ENCODE peak calls at places on chromosomes 2 and 18, in seven cellular contexts. One of them, this sample, is unnamed. For H3K9me2 and H3K4me1, the result is how much of the 10 kb centered on the place peaks cover.

GRCh38 chr2:9640403-9641104 is 9.8 kb upstream of the YWHAQ start:
- DNase-seq in HCT116: no peak
- DNase-seq in OCI-LY7: no peak
- DNase-seq in PC-3: no peak
- DNase-seq in MM.1S: no peak
- DNase-seq in GM23248: no peak
- DNase-seq in SK-N-SH: no peak
- DNase-seq in this sample: no peak

GRCh38 chr18:33210575-33211189 is 229.8 kb downstream of the CCDC178 start:
- DNase-seq in PC-3: peak
- DNase-seq in SK-N-SH: peak
- DNase-seq in MM.1S: peak
- DNase-seq in GM23248: peak
- DNase-seq in OCI-LY7: peak
- DNase-seq in HCT116: no peak
- DNase-seq in this sample: peak

GRCh38 chr2:201807452-201807980 is 1.2 kb downstream of the CDK15 start:
- DNase-seq in HCT116: no peak
- DNase-seq in SK-N-SH: peak
- DNase-seq in PC-3: no peak
- DNase-seq in MM.1S: no peak
- DNase-seq in GM23248: peak
- DNase-seq in OCI-LY7: no peak
- DNase-seq in this sample: peak

GRCh38 chr2:39668576-39668975 is 2.9 kb downstream of the TMEM178A start:
- DNase-seq in GM23248: no peak
- DNase-seq in HCT116: no peak
- DNase-seq in MM.1S: no peak
- DNase-seq in PC-3: no peak
- DNase-seq in SK-N-SH: no peak
- DNase-seq in OCI-LY7: no peak
- DNase-seq in this sample: no peak

GRCh38 chr2:133377021-133377481 is 191.2 kb downstream of the NCKAP5 start:
- DNase-seq in SK-N-SH: no peak
- DNase-seq in MM.1S: no peak
- DNase-seq in PC-3: no peak
- DNase-seq in GM23248: peak
- DNase-seq in HCT116: no peak
- DNase-seq in OCI-LY7: no peak
- DNase-seq in this sample: no peak

GRCh38 chr2:210727549-210727948 is 171.2 kb downstream of the CPS1 start:
- DNase-seq in SK-N-SH: no peak
- DNase-seq in GM23248: no peak
- DNase-seq in HCT116: no peak
- DNase-seq in OCI-LY7: no peak
- DNase-seq in MM.1S: peak
- DNase-seq in PC-3: no peak
- DNase-seq in this sample: no peak

GRCh38 chr2:223725494-223725893 is 111.9 kb downstream of the AP1S3 start:
- DNase-seq in HCT116: peak
- DNase-seq in PC-3: peak
- DNase-seq in OCI-LY7: no peak
- DNase-seq in SK-N-SH: peak
- DNase-seq in MM.1S: no peak
- DNase-seq in GM23248: peak
- DNase-seq in this sample: peak

GRCh38 chr18:26574958-26575864 is 26.9 kb upstream of the KCTD1 start:
- DNase-seq in HCT116: no peak
- DNase-seq in SK-N-SH: peak
- DNase-seq in GM23248: peak
- DNase-seq in OCI-LY7: no peak
- DNase-seq in PC-3: peak
- DNase-seq in MM.1S: peak
- DNase-seq in this sample: peak

GRCh38 chr2:61536086-61536722 is 2.0 kb downstream of the XPO1 start:
- DNase-seq in SK-N-SH: peak
- DNase-seq in GM23248: peak
- DNase-seq in OCI-LY7: peak
- DNase-seq in PC-3: peak
- DNase-seq in MM.1S: peak
- DNase-seq in HCT116: no peak
- DNase-seq in this sample: peak
- TF ChIP-seq EZH2phosphoT487 in SK-N-SH: no peak
- TF ChIP-seq EZH2phosphoT487 in GM23248: no peak
- TF ChIP-seq EZH2phosphoT487 in OCI-LY7: no peak
- TF ChIP-seq EZH2phosphoT487 in PC-3: no peak
- TF ChIP-seq EZH2phosphoT487 in MM.1S: no peak
- TF ChIP-seq EZH2phosphoT487 in HCT116: no peak
- TF ChIP-seq EZH2phosphoT487 in this sample: no peak

GRCh38 chr2:7987992-7988391 is 693.9 kb upstream of the ID2 start:
- DNase-seq in MM.1S: no peak
- DNase-seq in HCT116: no peak
- DNase-seq in PC-3: no peak
- DNase-seq in GM23248: no peak
- DNase-seq in SK-N-SH: no peak
- DNase-seq in OCI-LY7: no peak
- DNase-seq in this sample: no peak
- H3K9me2 ChIP-seq in MM.1S: under half
- H3K9me2 ChIP-seq in HCT116: under half
- H3K9me2 ChIP-seq in PC-3: under half
- H3K9me2 ChIP-seq in GM23248: under half
- H3K9me2 ChIP-seq in SK-N-SH: under half
- H3K9me2 ChIP-seq in OCI-LY7: under half
- H3K9me2 ChIP-seq in this sample: under half

GRCh38 chr2:236965841-236966096 is 119.9 kb upstream of the COPS8 start:
- DNase-seq in PC-3: no peak
- DNase-seq in MM.1S: no peak
- DNase-seq in GM23248: no peak
- DNase-seq in SK-N-SH: no peak
- DNase-seq in OCI-LY7: no peak
- DNase-seq in HCT116: no peak
- DNase-seq in this sample: no peak
- H3K4me1 ChIP-seq in PC-3: under half
- H3K4me1 ChIP-seq in MM.1S: under half
- H3K4me1 ChIP-seq in GM23248: under half
- H3K4me1 ChIP-seq in SK-N-SH: under half
- H3K4me1 ChIP-seq in OCI-LY7: under half
- H3K4me1 ChIP-seq in HCT116: under half
- H3K4me1 ChIP-seq in this sample: under half

DNA sequence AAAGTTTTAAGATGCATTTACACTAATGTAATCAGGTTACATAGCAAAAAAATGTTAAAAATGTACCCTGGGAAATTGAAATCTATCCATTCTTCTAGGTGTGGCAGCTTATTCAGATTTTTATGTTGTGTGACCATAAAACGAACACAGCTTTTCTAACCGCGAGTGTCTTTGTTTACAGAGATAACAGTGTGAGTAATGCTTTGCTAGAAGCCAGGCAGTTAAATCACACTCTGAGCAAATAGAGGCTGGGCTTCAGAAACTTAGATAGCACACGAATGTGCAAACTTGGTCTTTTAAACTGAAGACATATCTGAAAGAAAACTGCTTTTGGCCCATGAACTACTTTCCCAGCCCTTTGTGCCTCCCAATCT is 116.1 kb downstream of the SPTBN1 start:
- DNase-seq in PC-3: peak
- DNase-seq in HCT116: no peak
- DNase-seq in GM23248: peak
- DNase-seq in OCI-LY7: no peak
- DNase-seq in SK-N-SH: no peak
- DNase-seq in MM.1S: no peak
- DNase-seq in this sample: peak
- TF ChIP-seq EZH2phosphoT487 in PC-3: no peak
- TF ChIP-seq EZH2phosphoT487 in HCT116: no peak
- TF ChIP-seq EZH2phosphoT487 in GM23248: peak
- TF ChIP-seq EZH2phosphoT487 in OCI-LY7: no peak
- TF ChIP-seq EZH2phosphoT487 in SK-N-SH: no peak
- TF ChIP-seq EZH2phosphoT487 in MM.1S: no peak
- TF ChIP-seq EZH2phosphoT487 in this sample: no peak

DNA sequence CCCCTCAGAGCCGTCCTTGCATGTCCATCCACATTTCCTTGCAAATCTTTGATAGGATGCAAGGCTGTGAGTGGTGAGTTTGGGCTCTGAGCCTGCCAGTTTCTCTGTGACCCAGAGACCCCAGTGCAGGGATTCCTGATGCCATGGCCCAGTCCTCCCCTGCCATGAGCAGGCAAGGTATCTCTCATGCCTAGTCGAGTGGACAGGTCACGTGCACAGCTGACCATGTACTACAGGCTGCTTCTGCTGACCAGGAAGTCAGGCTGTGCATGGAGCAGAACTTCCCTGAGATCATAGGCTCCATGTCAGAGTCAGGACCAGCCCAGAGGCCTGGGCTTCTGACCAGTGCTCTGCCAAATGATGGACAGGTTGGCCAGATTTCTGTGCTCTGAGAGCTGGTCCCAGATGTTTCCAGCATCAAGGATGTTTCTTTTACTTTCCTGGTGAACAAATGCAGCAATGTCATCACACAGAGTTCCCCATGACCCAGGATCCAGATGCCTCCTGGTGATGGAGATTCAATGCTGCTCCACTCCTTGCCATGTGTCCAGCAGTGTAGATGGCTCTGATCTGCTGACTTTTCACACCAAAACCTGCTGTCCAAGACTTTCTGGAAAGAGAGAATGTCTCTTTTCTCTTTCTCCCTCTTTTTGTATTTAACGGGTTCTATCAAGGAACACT is 321.6 kb upstream of the HS6ST1 start:
- DNase-seq in HCT116: no peak
- DNase-seq in GM23248: peak
- DNase-seq in PC-3: no peak
- DNase-seq in OCI-LY7: no peak
- DNase-seq in MM.1S: no peak
- DNase-seq in SK-N-SH: no peak
- DNase-seq in this sample: no peak
- H3K9me2 ChIP-seq in HCT116: under half
- H3K9me2 ChIP-seq in GM23248: under half
- H3K9me2 ChIP-seq in PC-3: under half
- H3K9me2 ChIP-seq in OCI-LY7: under half
- H3K9me2 ChIP-seq in MM.1S: under half
- H3K9me2 ChIP-seq in SK-N-SH: under half
- H3K9me2 ChIP-seq in this sample: under half

GRCh38 chr2:17688600-17688999 is 65.0 kb downstream of the SMC6 start:
- DNase-seq in SK-N-SH: no peak
- DNase-seq in PC-3: no peak
- DNase-seq in GM23248: no peak
- DNase-seq in HCT116: no peak
- DNase-seq in OCI-LY7: no peak
- DNase-seq in MM.1S: no peak
- DNase-seq in this sample: no peak
- H3K4me1 ChIP-seq in SK-N-SH: under half
- H3K4me1 ChIP-seq in PC-3: under half
- H3K4me1 ChIP-seq in GM23248: under half
- H3K4me1 ChIP-seq in HCT116: under half
- H3K4me1 ChIP-seq in OCI-LY7: under half
- H3K4me1 ChIP-seq in MM.1S: under half
- H3K4me1 ChIP-seq in this sample: under half

DNA sequence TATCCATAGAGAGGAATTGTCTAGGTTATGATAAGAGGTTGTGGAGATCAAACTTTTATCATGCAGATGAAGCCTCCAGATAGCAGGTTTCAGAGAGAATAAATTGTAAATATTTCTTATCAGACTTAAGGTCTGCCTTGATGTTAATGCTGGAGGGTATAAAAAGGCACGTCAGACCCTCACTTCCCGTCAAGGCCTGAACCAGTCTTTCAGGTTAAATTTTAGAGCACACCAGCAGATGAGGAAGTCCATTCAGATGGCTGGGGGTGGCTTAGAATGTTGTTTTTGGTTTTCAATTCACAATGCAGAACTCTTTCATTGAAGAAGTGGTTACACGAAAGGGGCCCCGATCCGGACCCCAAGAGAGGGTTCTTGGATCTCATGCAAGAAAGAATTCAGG is 144.4 kb upstream of the FBXO11 start:
- DNase-seq in HCT116: no peak
- DNase-seq in SK-N-SH: no peak
- DNase-seq in GM23248: no peak
- DNase-seq in OCI-LY7: no peak
- DNase-seq in PC-3: no peak
- DNase-seq in MM.1S: no peak
- DNase-seq in this sample: no peak
- TF ChIP-seq EZH2phosphoT487 in HCT116: no peak
- TF ChIP-seq EZH2phosphoT487 in SK-N-SH: no peak
- TF ChIP-seq EZH2phosphoT487 in GM23248: no peak
- TF ChIP-seq EZH2phosphoT487 in OCI-LY7: no peak
- TF ChIP-seq EZH2phosphoT487 in PC-3: no peak
- TF ChIP-seq EZH2phosphoT487 in MM.1S: no peak
- TF ChIP-seq EZH2phosphoT487 in this sample: no peak

This sample was measured in hepatocyte.